ENCODE peak calls at places on chromosomes 2 and 18, in ten cellular contexts. T is stimulated activated naive B cell treated with anti-CD40 and anti-IgM and Interleukin-4, amounts not matched to agents 10 μg/mL and 1 μg/mL and 100 μg/mL, for 72 hours; F is posterior vena cava; W is effector memory CD8-positive, alpha-beta T cell; Q is NCI-H2081; R is Right ventricle myocardium superior; S is GM06990; V is retinal pigment epithelial cell; Z is GF-D8; C is body of pancreas. Y is an unnamed sample.

GRCh38 chr2:68103026-68103425 is 40.2 kb upstream of the C1D start:
- DNase-seq in T (no peak), F (no peak), W (no peak), Q (no peak), R (no peak), S (no peak), V (no peak), Z (no peak), C (no peak), Y (no peak)

GRCh38 chr2:104473568-104473967 is 380.3 kb upstream of the POU3F3 start:
- DNase-seq in T (no peak), F (no peak), W (no peak), Q (no peak), R (no peak), S (no peak), V (no peak), Z (no peak), C (no peak), Y (no peak)

GRCh38 chr2:196464311-196464710 is 175.2 kb upstream of the CCDC150 start:
- DNase-seq in T (no peak), F (no peak), W (no peak), Q (no peak), R (no peak), S (no peak), V (no peak), Z (no peak), C (no peak), Y (no peak)

GRCh38 chr2:46844443-46844842 is 71.2 kb downstream of the MCFD2 start:
- DNase-seq in T (no peak), F (no peak), W (no peak), Q (no peak), R (no peak), S (no peak), V (no peak), Z (no peak), C (no peak), Y (no peak)

GRCh38 chr2:16161085-16161565 is 220.8 kb downstream of the MYCN start:
- DNase-seq in T (no peak), F (no peak), W (no peak), Q (no peak), R (no peak), S (no peak), V (no peak), Z (no peak), C (no peak), Y (no peak)

GRCh38 chr2:233101826-233102225 is 41.7 kb downstream of the INPP5D start:
- DNase-seq in T (no peak), F (peak), W (no peak), Q (no peak), R (no peak), S (no peak), V (no peak), Z (no peak), C (no peak), Y (no peak)

GRCh38 chr18:44708451-44709083 is 27.9 kb downstream of the SETBP1 start:
- DNase-seq in T (no peak), F (no peak), W (no peak), Q (no peak), R (no peak), S (no peak), V (no peak), Z (no peak), C (no peak), Y (no peak)

GRCh38 chr2:214265991-214266489 is 144.8 kb upstream of the VWC2L start:
- DNase-seq in T (no peak), F (no peak), W (no peak), Q (no peak), R (no peak), S (no peak), V (no peak), Z (no peak), C (no peak), Y (no peak)

GRCh38 chr2:17879137-17879912 is 858 bp downstream of the KCNS3 start:
- DNase-seq in T (peak), F (peak), W (no peak), Q (peak), R (peak), S (peak), V (peak), Z (no peak), C (peak), Y (no peak)